ENCODE peak calls at places on chromosome X, in nine cellular contexts. One of them, this sample, is unnamed.

GRCh38 chrX:103722505-103722904 is 11.8 kb downstream of the TMEM31 start:
- DNase-seq in Panc1: no peak
- DNase-seq in SK-N-SH: no peak
- DNase-seq in heart left ventricle: no peak
- DNase-seq in bronchial epithelial cell: peak; percentile 90
- DNase-seq in lower lobe of right lung: no peak
- DNase-seq in brain microvascular endothelial cell: peak; percentile 20
- DNase-seq in ovary: peak; percentile 28
- DNase-seq in mucosa of descending colon: no peak
- DNase-seq in this sample: no peak

GRCh38 chrX:56800801-56801200 is 71.8 kb downstream of the NBDY start:
- DNase-seq in heart left ventricle: no peak
- DNase-seq in SK-N-SH: peak; percentile 5
- DNase-seq in bronchial epithelial cell: no peak
- DNase-seq in Panc1: no peak
- DNase-seq in ovary: no peak
- DNase-seq in brain microvascular endothelial cell: no peak
- DNase-seq in lower lobe of right lung: no peak
- DNase-seq in mucosa of descending colon: peak; percentile 2
- DNase-seq in this sample: no peak

GRCh38 chrX:63350979-63351616 is at the start of gene SPIN4:
- DNase-seq in bronchial epithelial cell: peak; percentile 57
- DNase-seq in heart left ventricle: peak; percentile 86
- DNase-seq in SK-N-SH: peak; percentile 88
- DNase-seq in brain microvascular endothelial cell: peak; percentile 71
- DNase-seq in lower lobe of right lung: peak; percentile 91
- DNase-seq in ovary: peak; percentile 81
- DNase-seq in mucosa of descending colon: peak; percentile 89
- DNase-seq in Panc1: no peak
- DNase-seq in this sample: peak; percentile 42

GRCh38 chrX:115367455-115367854 is 77.9 kb downstream of the LUZP4 start:
- DNase-seq in heart left ventricle: no peak
- DNase-seq in ovary: no peak
- DNase-seq in bronchial epithelial cell: peak; percentile 83
- DNase-seq in Panc1: no peak
- DNase-seq in brain microvascular endothelial cell: peak; percentile 16
- DNase-seq in mucosa of descending colon: no peak
- DNase-seq in SK-N-SH: no peak
- DNase-seq in lower lobe of right lung: no peak
- DNase-seq in this sample: no peak

GRCh38 chrX:119942173-119942819 is 1.3 kb downstream of the NKAP start:
- DNase-seq in heart left ventricle: no peak
- DNase-seq in ovary: no peak
- DNase-seq in mucosa of descending colon: no peak
- DNase-seq in lower lobe of right lung: no peak
- DNase-seq in brain microvascular endothelial cell: no peak
- DNase-seq in SK-N-SH: no peak
- DNase-seq in Panc1: no peak
- DNase-seq in bronchial epithelial cell: no peak
- DNase-seq in this sample: no peak

GRCh38 chrX:48520976-48521352 is 644 bp upstream of the EBP start:
- DNase-seq in brain microvascular endothelial cell: no peak
- DNase-seq in Panc1: no peak
- DNase-seq in lower lobe of right lung: no peak
- DNase-seq in ovary: no peak
- DNase-seq in SK-N-SH: peak; percentile 37
- DNase-seq in bronchial epithelial cell: no peak
- DNase-seq in mucosa of descending colon: no peak
- DNase-seq in heart left ventricle: no peak
- DNase-seq in this sample: no peak

GRCh38 chrX:39556056-39556455 is 541.7 kb downstream of the BCOR start:
- DNase-seq in ovary: no peak
- DNase-seq in mucosa of descending colon: no peak
- DNase-seq in SK-N-SH: no peak
- DNase-seq in heart left ventricle: no peak
- DNase-seq in Panc1: no peak
- DNase-seq in brain microvascular endothelial cell: no peak
- DNase-seq in lower lobe of right lung: no peak
- DNase-seq in bronchial epithelial cell: no peak
- DNase-seq in this sample: no peak

GRCh38 chrX:146854281-146854680 is 39.7 kb upstream of the CXorf51A start:
- DNase-seq in ovary: no peak
- DNase-seq in mucosa of descending colon: no peak
- DNase-seq in lower lobe of right lung: no peak
- DNase-seq in Panc1: no peak
- DNase-seq in bronchial epithelial cell: no peak
- DNase-seq in SK-N-SH: no peak
- DNase-seq in heart left ventricle: no peak
- DNase-seq in brain microvascular endothelial cell: no peak
- DNase-seq in this sample: no peak

GRCh38 chrX:54721424-54721823 is 76.6 kb downstream of the ITIH6 start:
- DNase-seq in mucosa of descending colon: no peak
- DNase-seq in lower lobe of right lung: no peak
- DNase-seq in ovary: no peak
- DNase-seq in brain microvascular endothelial cell: no peak
- DNase-seq in bronchial epithelial cell: peak; percentile 83
- DNase-seq in SK-N-SH: no peak
- DNase-seq in Panc1: peak; percentile 12
- DNase-seq in heart left ventricle: no peak
- DNase-seq in this sample: no peak

GRCh38 chrX:55167124-55167523 is 53.0 kb upstream of the PAGE5 start:
- DNase-seq in lower lobe of right lung: no peak
- DNase-seq in mucosa of descending colon: no peak
- DNase-seq in ovary: no peak
- DNase-seq in Panc1: no peak
- DNase-seq in brain microvascular endothelial cell: no peak
- DNase-seq in heart left ventricle: no peak
- DNase-seq in bronchial epithelial cell: peak; percentile 38
- DNase-seq in SK-N-SH: no peak
- DNase-seq in this sample: no peak

GRCh38 chrX:123927845-123928244 is 33.7 kb upstream of the STAG2 start:
- DNase-seq in heart left ventricle: no peak
- DNase-seq in lower lobe of right lung: no peak
- DNase-seq in brain microvascular endothelial cell: no peak
- DNase-seq in ovary: no peak
- DNase-seq in SK-N-SH: no peak
- DNase-seq in bronchial epithelial cell: no peak
- DNase-seq in mucosa of descending colon: no peak
- DNase-seq in Panc1: no peak
- DNase-seq in this sample: no peak

GRCh38 chrX:71056857-71057256 is 11.3 kb downstream of the SNX12 start:
- DNase-seq in ovary: no peak
- DNase-seq in Panc1: no peak
- DNase-seq in brain microvascular endothelial cell: no peak
- DNase-seq in heart left ventricle: no peak
- DNase-seq in lower lobe of right lung: no peak
- DNase-seq in bronchial epithelial cell: no peak
- DNase-seq in mucosa of descending colon: no peak
- DNase-seq in SK-N-SH: no peak
- DNase-seq in this sample: no peak

GRCh38 chrX:48511561-48511960 is 2.8 kb downstream of the PORCN start:
- DNase-seq in bronchial epithelial cell: no peak
- DNase-seq in heart left ventricle: no peak
- DNase-seq in Panc1: no peak
- DNase-seq in mucosa of descending colon: peak; percentile 44
- DNase-seq in brain microvascular endothelial cell: no peak
- DNase-seq in lower lobe of right lung: no peak
- DNase-seq in ovary: no peak
- DNase-seq in SK-N-SH: peak; percentile 45
- DNase-seq in this sample: no peak

GRCh38 chrX:110159865-110160264 is 157.0 kb downstream of the TMEM164 start:
- DNase-seq in bronchial epithelial cell: peak; percentile 27
- DNase-seq in heart left ventricle: no peak
- DNase-seq in ovary: no peak
- DNase-seq in SK-N-SH: no peak
- DNase-seq in mucosa of descending colon: no peak
- DNase-seq in Panc1: no peak
- DNase-seq in lower lobe of right lung: no peak
- DNase-seq in brain microvascular endothelial cell: no peak
- DNase-seq in this sample: no peak

DNA sequence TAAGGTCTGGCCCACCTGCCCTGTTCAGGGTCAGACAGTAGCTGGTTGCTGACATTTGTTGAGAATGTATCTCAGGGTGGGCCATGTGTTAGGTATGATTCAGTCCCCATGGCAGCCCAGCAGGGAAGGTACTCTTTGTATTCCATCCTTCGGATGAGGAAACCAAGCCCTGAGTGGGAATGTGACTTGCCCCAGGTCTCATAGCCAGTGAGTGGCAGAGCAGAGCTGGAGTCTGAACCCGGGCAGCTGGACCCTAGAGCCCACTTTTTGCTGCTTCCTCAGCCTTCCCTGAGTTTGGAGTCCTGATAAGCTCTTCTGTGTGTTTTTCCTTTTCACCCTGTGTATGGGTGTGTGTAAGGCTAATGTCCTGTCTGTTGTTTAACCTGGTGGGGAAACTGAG is 21.6 kb upstream of the UBA1 start:
- DNase-seq in bronchial epithelial cell: no peak
- DNase-seq in heart left ventricle: no peak
- DNase-seq in mucosa of descending colon: no peak
- DNase-seq in Panc1: no peak
- DNase-seq in SK-N-SH: no peak
- DNase-seq in ovary: no peak
- DNase-seq in brain microvascular endothelial cell: no peak
- DNase-seq in lower lobe of right lung: no peak
- DNase-seq in this sample: no peak
- H3K36me3 ChIP-seq in bronchial epithelial cell: peaks cover 22% of the 10 kb centered on the region
- H3K36me3 ChIP-seq in heart left ventricle: peaks cover 65% of the 10 kb centered on the region
- H3K36me3 ChIP-seq in mucosa of descending colon: no peaks in the 10 kb centered on the region
- H3K36me3 ChIP-seq in Panc1: peaks cover 5% of the 10 kb centered on the region
- H3K36me3 ChIP-seq in SK-N-SH: no peaks in the 10 kb centered on the region
- H3K36me3 ChIP-seq in ovary: no peaks in the 10 kb centered on the region
- H3K36me3 ChIP-seq in brain microvascular endothelial cell: peaks cover 15% of the 10 kb centered on the region
- H3K36me3 ChIP-seq in lower lobe of right lung: peaks cover 65% of the 10 kb centered on the region
- H3K36me3 ChIP-seq in this sample: no peaks in the 10 kb centered on the region

GRCh38 chrX:6226646-6227444 is 1.8 kb downstream of the NLGN4X start:
- DNase-seq in mucosa of descending colon: no peak
- DNase-seq in ovary: peak; percentile 44
- DNase-seq in SK-N-SH: peak; percentile 68
- DNase-seq in Panc1: no peak
- DNase-seq in brain microvascular endothelial cell: no peak
- DNase-seq in bronchial epithelial cell: no peak
- DNase-seq in lower lobe of right lung: no peak
- DNase-seq in heart left ventricle: peak; percentile 29
- DNase-seq in this sample: no peak

GRCh38 chrX:6225307-6226052 is 3.2 kb downstream of the NLGN4X start:
- DNase-seq in lower lobe of right lung: no peak
- DNase-seq in SK-N-SH: peak; percentile 27
- DNase-seq in Panc1: no peak
- DNase-seq in brain microvascular endothelial cell: no peak
- DNase-seq in heart left ventricle: no peak
- DNase-seq in bronchial epithelial cell: no peak
- DNase-seq in mucosa of descending colon: no peak
- DNase-seq in ovary: no peak
- DNase-seq in this sample: no peak

GRCh38 chrX:6227445-6227820 is 1.2 kb downstream of the NLGN4X start:
- DNase-seq in bronchial epithelial cell: no peak
- DNase-seq in lower lobe of right lung: no peak
- DNase-seq in SK-N-SH: peak; percentile 20
- DNase-seq in Panc1: no peak
- DNase-seq in mucosa of descending colon: no peak
- DNase-seq in brain microvascular endothelial cell: no peak
- DNase-seq in ovary: no peak
- DNase-seq in heart left ventricle: no peak
- DNase-seq in this sample: no peak

GRCh38 chrX:6226053-6226645 is 2.5 kb downstream of the NLGN4X start:
- DNase-seq in ovary: peak; percentile 22
- DNase-seq in brain microvascular endothelial cell: no peak
- DNase-seq in bronchial epithelial cell: no peak
- DNase-seq in Panc1: no peak
- DNase-seq in lower lobe of right lung: no peak
- DNase-seq in heart left ventricle: no peak
- DNase-seq in mucosa of descending colon: no peak
- DNase-seq in SK-N-SH: peak; percentile 70
- DNase-seq in this sample: no peak

DNA sequence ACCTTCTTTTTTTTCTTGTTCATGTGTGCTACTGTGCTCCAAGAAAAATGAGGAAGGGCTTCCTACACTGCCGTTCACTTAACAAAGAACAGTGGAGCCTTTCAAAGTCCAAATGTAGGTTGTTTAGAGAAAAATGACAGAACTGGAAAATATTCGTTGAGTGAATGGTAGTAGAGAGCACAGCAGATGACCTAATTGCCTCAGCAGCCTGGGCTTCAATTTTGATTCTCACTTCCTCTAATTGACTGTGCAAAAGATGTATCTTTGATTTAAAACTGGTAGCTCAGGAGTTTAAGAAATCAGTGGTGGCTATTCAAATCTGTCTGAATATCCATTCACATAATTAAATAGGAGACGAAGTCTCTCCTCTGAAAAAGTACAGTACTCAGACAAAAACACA is 5.2 kb downstream of the NLGN4X start:
- DNase-seq in heart left ventricle: no peak
- DNase-seq in mucosa of descending colon: no peak
- DNase-seq in bronchial epithelial cell: no peak
- DNase-seq in ovary: no peak
- DNase-seq in lower lobe of right lung: no peak
- DNase-seq in SK-N-SH: no peak
- DNase-seq in Panc1: no peak
- DNase-seq in brain microvascular endothelial cell: no peak
- DNase-seq in this sample: no peak
- H3K4me3 ChIP-seq in heart left ventricle: no peak overlapping the region
- H3K4me3 ChIP-seq in mucosa of descending colon: no peak overlapping the region
- H3K4me3 ChIP-seq in bronchial epithelial cell: no peak overlapping the region
- H3K4me3 ChIP-seq in ovary: no peak overlapping the region
- H3K4me3 ChIP-seq in lower lobe of right lung: no peak overlapping the region
- H3K4me3 ChIP-seq in SK-N-SH: no peak overlapping the region
- H3K4me3 ChIP-seq in Panc1: no peak overlapping the region
- H3K4me3 ChIP-seq in brain microvascular endothelial cell: no peak overlapping the region
- H3K4me3 ChIP-seq in this sample: no peak overlapping the region

GRCh38 chrX:137654481-137654880 is 88.6 kb downstream of the ZIC3 start:
- DNase-seq in bronchial epithelial cell: no peak
- DNase-seq in ovary: no peak
- DNase-seq in mucosa of descending colon: no peak
- DNase-seq in lower lobe of right lung: no peak
- DNase-seq in SK-N-SH: no peak
- DNase-seq in heart left ventricle: no peak
- DNase-seq in brain microvascular endothelial cell: no peak
- DNase-seq in Panc1: no peak
- DNase-seq in this sample: no peak

GRCh38 chrX:137646472-137646871 is 80.5 kb downstream of the ZIC3 start:
- DNase-seq in brain microvascular endothelial cell: no peak
- DNase-seq in ovary: no peak
- DNase-seq in Panc1: no peak
- DNase-seq in lower lobe of right lung: no peak
- DNase-seq in heart left ventricle: no peak
- DNase-seq in bronchial epithelial cell: no peak
- DNase-seq in SK-N-SH: no peak
- DNase-seq in mucosa of descending colon: no peak
- DNase-seq in this sample: no peak

GRCh38 chrX:137651647-137652046 is 85.7 kb downstream of the ZIC3 start:
- DNase-seq in heart left ventricle: no peak
- DNase-seq in Panc1: no peak
- DNase-seq in lower lobe of right lung: no peak
- DNase-seq in SK-N-SH: no peak
- DNase-seq in bronchial epithelial cell: no peak
- DNase-seq in mucosa of descending colon: no peak
- DNase-seq in ovary: no peak
- DNase-seq in brain microvascular endothelial cell: no peak
- DNase-seq in this sample: no peak
- TF ChIP-seq CTCF in heart left ventricle: no peak
- TF ChIP-seq CTCF in Panc1: no peak
- TF ChIP-seq CTCF in lower lobe of right lung: no peak
- TF ChIP-seq CTCF in SK-N-SH: no peak
- TF ChIP-seq CTCF in bronchial epithelial cell: no peak
- TF ChIP-seq CTCF in mucosa of descending colon: no peak
- TF ChIP-seq CTCF in ovary: no peak
- TF ChIP-seq CTCF in brain microvascular endothelial cell: no peak
- TF ChIP-seq CTCF in this sample: no peak

GRCh38 chrX:25010784-25011588 is 4.8 kb downstream of the ARX start:
- DNase-seq in bronchial epithelial cell: no peak
- DNase-seq in ovary: no peak
- DNase-seq in lower lobe of right lung: no peak
- DNase-seq in brain microvascular endothelial cell: no peak
- DNase-seq in SK-N-SH: no peak
- DNase-seq in mucosa of descending colon: no peak
- DNase-seq in heart left ventricle: no peak
- DNase-seq in Panc1: no peak
- DNase-seq in this sample: no peak
- H3K36me3 ChIP-seq in bronchial epithelial cell: no peaks in the 10 kb centered on the region
- H3K36me3 ChIP-seq in ovary: no peaks in the 10 kb centered on the region
- H3K36me3 ChIP-seq in lower lobe of right lung: no peaks in the 10 kb centered on the region
- H3K36me3 ChIP-seq in brain microvascular endothelial cell: no peaks in the 10 kb centered on the region
- H3K36me3 ChIP-seq in SK-N-SH: no peaks in the 10 kb centered on the region
- H3K36me3 ChIP-seq in mucosa of descending colon: no peaks in the 10 kb centered on the region
- H3K36me3 ChIP-seq in heart left ventricle: no peaks in the 10 kb centered on the region
- H3K36me3 ChIP-seq in Panc1: no peaks in the 10 kb centered on the region
- H3K36me3 ChIP-seq in this sample: no peaks in the 10 kb centered on the region